ENCODE peak calls at places on chromosomes 5 and 9, in nine cellular contexts. S is left ventricle myocardium inferior; R is DMS 273 treated with DMSO at 0.1 percent for 48 hours; N is stimulated activated CD8-positive, alpha-beta memory T cell treated with anti-CD3 and anti-CD28 coated beads, Interleukin-2, amount 100 ng/mL, for 48 hours; Q is islet precursor cell; G is NB4; B is gastrocnemius medialis; C is neuronal stem cell; T is NCI-H1694 treated with DMSO at 0.1 percent for 48 hours. F is an unnamed sample.

GRCh38 chr5:150647275-150648251 is 7.1 kb downstream of the SYNPO start:
- DNase-seq in S (peak), R (no peak), N (no peak), Q (peak), G (no peak), B (peak), C (no peak), T (no peak), F (no peak)

GRCh38 chr9:14158911-14159310 is 155.0 kb downstream of the NFIB start:
- DNase-seq in S (no peak), R (no peak), N (no peak), Q (no peak), G (no peak), B (no peak), C (no peak), T (no peak), F (peak)

GRCh38 chr9:81559197-81559596 is 130.2 kb downstream of the TLE1 start:
- DNase-seq in S (no peak), R (no peak), N (no peak), Q (no peak), G (no peak), B (no peak), C (no peak), T (no peak), F (no peak)

GRCh38 chr5:7673658-7674057 is 177.3 kb downstream of the CFAP90 start:
- DNase-seq in S (no peak), R (no peak), N (no peak), Q (no peak), G (no peak), B (no peak), C (no peak), T (no peak), F (no peak)

GRCh38 chr9:111891910-111892499 is 4.6 kb upstream of the UGCG start:
- DNase-seq in S (no peak), R (no peak), N (no peak), Q (no peak), G (no peak), B (no peak), C (no peak), T (no peak), F (peak)

GRCh38 chr5:177304392-177305119 is 957 bp downstream of the PRELID1 start:
- DNase-seq in S (no peak), R (no peak), N (no peak), Q (no peak), G (peak), B (no peak), C (no peak), T (no peak), F (peak)

GRCh38 chr5:1314564-1314982 is 19.7 kb upstream of the TERT start:
- DNase-seq in S (no peak), R (no peak), N (no peak), Q (peak), G (no peak), B (no peak), C (no peak), T (no peak), F (no peak)

GRCh38 chr9:125679597-125680189 is 27.3 kb downstream of the MAPKAP1 start:
- DNase-seq in S (no peak), R (no peak), N (no peak), Q (no peak), G (no peak), B (no peak), C (no peak), T (no peak), F (no peak)

GRCh38 chr9:36980148-36980974 is 53.7 kb downstream of the PAX5 start:
- DNase-seq in S (no peak), R (no peak), N (no peak), Q (peak), G (peak), B (no peak), C (no peak), T (no peak), F (no peak)

GRCh38 chr5:5676218-5676617 is 253.7 kb downstream of the ICE1 start:
- DNase-seq in S (no peak), R (no peak), N (no peak), Q (no peak), G (no peak), B (no peak), C (no peak), T (no peak), F (no peak)

GRCh38 chr9:136412912-136413420 is 2.5 kb downstream of the PMPCA start:
- DNase-seq in S (no peak), R (peak), N (no peak), Q (no peak), G (no peak), B (no peak), C (no peak), T (no peak), F (peak)

GRCh38 chr5:56480305-56481146 is 247.4 kb upstream of the ANKRD55 start:
- DNase-seq in S (peak), R (no peak), N (no peak), Q (peak), G (peak), B (peak), C (peak), T (no peak), F (peak)

GRCh38 chr5:122180863-122181519 is 51.6 kb downstream of the ZNF474 start:
- DNase-seq in S (no peak), R (no peak), N (no peak), Q (no peak), G (no peak), B (no peak), C (no peak), T (no peak), F (peak)

GRCh38 chr9:19994296-19994695 is 205.5 kb upstream of the SLC24A2 start:
- DNase-seq in S (no peak), R (no peak), N (no peak), Q (no peak), G (no peak), B (no peak), C (no peak), T (no peak), F (no peak)

GRCh38 chr5:89769975-89770374 is 639.6 kb downstream of the CETN3 start:
- DNase-seq in S (no peak), R (no peak), N (no peak), Q (peak), G (no peak), B (no peak), C (no peak), T (no peak), F (peak)

GRCh38 chr9:127558581-127559246 is 53.4 kb upstream of the STXBP1 start:
- DNase-seq in S (no peak), R (no peak), N (no peak), Q (no peak), G (no peak), B (no peak), C (no peak), T (no peak), F (no peak)

GRCh38 chr5:179288101-179288808 is 57.0 kb downstream of the ADAMTS2 start:
- DNase-seq in S (no peak), R (no peak), N (no peak), Q (no peak), G (no peak), B (no peak), C (no peak), T (no peak), F (no peak)

GRCh38 chr9:136645903-136646754 is 16.6 kb upstream of the EGFL7 start:
- DNase-seq in S (peak), R (no peak), N (no peak), Q (no peak), G (no peak), B (no peak), C (no peak), T (no peak), F (no peak)

GRCh38 chr9:93187047-93187446 is 3.1 kb downstream of the WNK2 start:
- DNase-seq in S (peak), R (no peak), N (no peak), Q (no peak), G (no peak), B (peak), C (no peak), T (no peak), F (no peak)

GRCh38 chr5:34905564-34905963 is 9.7 kb downstream of the RAD1 start:
- DNase-seq in S (no peak), R (no peak), N (no peak), Q (no peak), G (no peak), B (no peak), C (no peak), T (peak), F (peak)

GRCh38 chr9:107086460-107086859 is 196.6 kb upstream of the RAD23B start:
- DNase-seq in S (no peak), R (no peak), N (no peak), Q (no peak), G (no peak), B (no peak), C (no peak), T (no peak), F (no peak)

GRCh38 chr5:98770911-98771322 is 2.5 kb upstream of the RGMB start:
- DNase-seq in S (no peak), R (no peak), N (no peak), Q (no peak), G (no peak), B (no peak), C (peak), T (peak), F (peak)

GRCh38 chr5:178187014-178187413 is at the start of gene GMCL2:
- DNase-seq in S (no peak), R (no peak), N (no peak), Q (no peak), G (no peak), B (no peak), C (no peak), T (no peak), F (no peak)

GRCh38 chr5:58135571-58136335 is 324.1 kb downstream of the PLK2 start:
- DNase-seq in S (no peak), R (no peak), N (no peak), Q (no peak), G (no peak), B (no peak), C (no peak), T (no peak), F (peak)

GRCh38 chr9:131461166-131461565 is 41.6 kb upstream of the POMT1 start:
- DNase-seq in S (no peak), R (no peak), N (no peak), Q (no peak), G (no peak), B (no peak), C (no peak), T (no peak), F (no peak)

GRCh38 chr5:161358446-161358845 is 188.1 kb downstream of the GABRB2 start:
- DNase-seq in S (no peak), R (no peak), N (no peak), Q (no peak), G (no peak), B (no peak), C (no peak), T (no peak), F (no peak)

GRCh38 chr5:124007675-124008398 is 495.9 kb downstream of the CSNK1G3 start:
- DNase-seq in S (no peak), R (no peak), N (no peak), Q (no peak), G (peak), B (no peak), C (no peak), T (no peak), F (no peak)

GRCh38 chr5:61598140-61598539 is 266.1 kb downstream of the ZSWIM6 start:
- DNase-seq in S (no peak), R (peak), N (no peak), Q (no peak), G (no peak), B (no peak), C (no peak), T (no peak), F (no peak)

GRCh38 chr5:81213070-81213469 is 20.1 kb upstream of the CKMT2 start:
- DNase-seq in S (no peak), R (no peak), N (no peak), Q (peak), G (no peak), B (no peak), C (no peak), T (no peak), F (no peak)

GRCh38 chr9:24464321-24464951 is 81.3 kb downstream of the IZUMO3 start:
- DNase-seq in S (no peak), R (no peak), N (no peak), Q (peak), G (no peak), B (no peak), C (no peak), T (no peak), F (peak)

GRCh38 chr5:175102717-175103116 is 341.3 kb downstream of the DRD1 start:
- DNase-seq in S (no peak), R (no peak), N (no peak), Q (no peak), G (no peak), B (no peak), C (no peak), T (no peak), F (no peak)

GRCh38 chr9:99197124-99197630 is 24.6 kb downstream of the ALG2 start:
- DNase-seq in S (no peak), R (peak), N (no peak), Q (no peak), G (no peak), B (no peak), C (no peak), T (no peak), F (no peak)

GRCh38 chr5:175306381-175306780 is 137.6 kb downstream of the DRD1 start:
- DNase-seq in S (no peak), R (no peak), N (no peak), Q (no peak), G (no peak), B (no peak), C (no peak), T (no peak), F (no peak)

GRCh38 chr5:55868846-55869245 is 17.7 kb downstream of the IL31RA start:
- DNase-seq in S (no peak), R (no peak), N (peak), Q (peak), G (peak), B (no peak), C (no peak), T (no peak), F (peak)

GRCh38 chr5:155193018-155193417 is 179.5 kb downstream of the KIF4B start:
- DNase-seq in S (no peak), R (no peak), N (no peak), Q (no peak), G (no peak), B (no peak), C (no peak), T (no peak), F (no peak)

GRCh38 chr5:155024015-155024414 is 10.5 kb downstream of the KIF4B start:
- DNase-seq in S (no peak), R (no peak), N (no peak), Q (no peak), G (no peak), B (no peak), C (no peak), T (no peak), F (no peak)

GRCh38 chr5:68046445-68046844 is 169.1 kb upstream of the PIK3R1 start:
- DNase-seq in S (no peak), R (no peak), N (no peak), Q (peak), G (peak), B (peak), C (no peak), T (no peak), F (peak)

GRCh38 chr5:52010430-52010829 is 627.2 kb downstream of the ISL1 start:
- DNase-seq in S (no peak), R (no peak), N (no peak), Q (no peak), G (no peak), B (no peak), C (no peak), T (no peak), F (no peak)

F was measured in fibroblast of the aortic adventitia.